ENCODE peak calls at places on chromosomes 1 and 21, in five cellular contexts. One of them, this sample, is unnamed.

GRCh38 chr1:244614879-244615278 is 38.0 kb upstream of the DESI2 start:
- DNase-seq in suprapubic skin: no peak
- DNase-seq in neural progenitor cell: peak; percentile 17
- DNase-seq in GM13977: no peak
- DNase-seq in AG04450: no peak
- DNase-seq in this sample: no peak

GRCh38 chr1:31995263-31995662 is 18.4 kb upstream of the KHDRBS1 start:
- DNase-seq in AG04450: no peak
- DNase-seq in neural progenitor cell: no peak
- DNase-seq in suprapubic skin: no peak
- DNase-seq in GM13977: no peak
- DNase-seq in this sample: no peak

GRCh38 chr1:183058835-183059234 is 35.6 kb downstream of the LAMC1 start:
- DNase-seq in AG04450: no peak
- DNase-seq in GM13977: no peak
- DNase-seq in suprapubic skin: no peak
- DNase-seq in neural progenitor cell: no peak
- DNase-seq in this sample: no peak

GRCh38 chr1:116485071-116485735 is 85.6 kb downstream of the CD58 start:
- DNase-seq in AG04450: peak; percentile 56
- DNase-seq in GM13977: peak; percentile 82
- DNase-seq in neural progenitor cell: peak; percentile 96
- DNase-seq in suprapubic skin: peak; percentile 91
- DNase-seq in this sample: peak; percentile 71

GRCh38 chr1:181391297-181391905 is 91.9 kb upstream of the CACNA1E start:
- DNase-seq in AG04450: no peak
- DNase-seq in GM13977: no peak
- DNase-seq in neural progenitor cell: peak; percentile 29
- DNase-seq in suprapubic skin: no peak
- DNase-seq in this sample: no peak

GRCh38 chr1:157156058-157156541 is 17.9 kb upstream of the ETV3 start:
- DNase-seq in neural progenitor cell: peak; percentile 91
- DNase-seq in suprapubic skin: peak; percentile 92
- DNase-seq in GM13977: peak; percentile 63
- DNase-seq in AG04450: no peak
- DNase-seq in this sample: peak; percentile 73

GRCh38 chr1:23483327-23484252 is at the start of gene ASAP3:
- DNase-seq in GM13977: peak; percentile 19
- DNase-seq in AG04450: no peak
- DNase-seq in neural progenitor cell: peak; percentile 54
- DNase-seq in suprapubic skin: peak; percentile 82
- DNase-seq in this sample: no peak

GRCh38 chr1:50548243-50548642 is 125.0 kb upstream of the DMRTA2 start:
- DNase-seq in AG04450: no peak
- DNase-seq in neural progenitor cell: no peak
- DNase-seq in suprapubic skin: no peak
- DNase-seq in GM13977: no peak
- DNase-seq in this sample: no peak

GRCh38 chr21:42525228-42525604 is 11.6 kb downstream of the SLC37A1 start:
- DNase-seq in neural progenitor cell: peak; percentile 54
- DNase-seq in AG04450: no peak
- DNase-seq in suprapubic skin: peak; percentile 74
- DNase-seq in GM13977: no peak
- DNase-seq in this sample: no peak

GRCh38 chr1:160544647-160545046 is 21.6 kb upstream of the SLAMF6 start:
- DNase-seq in GM13977: no peak
- DNase-seq in neural progenitor cell: peak; percentile 33
- DNase-seq in AG04450: no peak
- DNase-seq in suprapubic skin: no peak
- DNase-seq in this sample: no peak

GRCh38 chr1:193058529-193059281 is 455 bp downstream of the UCHL5 start:
- DNase-seq in AG04450: no peak
- DNase-seq in GM13977: peak; percentile 60
- DNase-seq in suprapubic skin: peak; percentile 81
- DNase-seq in neural progenitor cell: no peak
- DNase-seq in this sample: peak; percentile 41

GRCh38 chr1:28566931-28567330 is 14.0 kb downstream of the TRNAU1AP start:
- DNase-seq in GM13977: no peak
- DNase-seq in neural progenitor cell: no peak
- DNase-seq in AG04450: no peak
- DNase-seq in suprapubic skin: no peak
- DNase-seq in this sample: no peak

GRCh38 chr1:20616468-20617156 is 16.6 kb upstream of the PINK1 start:
- DNase-seq in neural progenitor cell: no peak
- DNase-seq in GM13977: peak; percentile 67
- DNase-seq in AG04450: no peak
- DNase-seq in suprapubic skin: no peak
- DNase-seq in this sample: no peak

GRCh38 chr1:93237021-93237420 is 56.5 kb downstream of the CCDC18 start:
- DNase-seq in GM13977: no peak
- DNase-seq in suprapubic skin: no peak
- DNase-seq in neural progenitor cell: no peak
- DNase-seq in AG04450: no peak
- DNase-seq in this sample: no peak

GRCh38 chr1:111515291-111516007 is 12.0 kb upstream of the ADORA3 start:
- DNase-seq in AG04450: no peak
- DNase-seq in GM13977: no peak
- DNase-seq in neural progenitor cell: no peak
- DNase-seq in suprapubic skin: no peak
- DNase-seq in this sample: peak; percentile 39

GRCh38 chr1:198493324-198493723 is 47.2 kb downstream of the ATP6V1G3 start:
- DNase-seq in AG04450: no peak
- DNase-seq in GM13977: no peak
- DNase-seq in neural progenitor cell: no peak
- DNase-seq in suprapubic skin: no peak
- DNase-seq in this sample: no peak

GRCh38 chr1:232319106-232319505 is 310.8 kb downstream of the SIPA1L2 start:
- DNase-seq in suprapubic skin: no peak
- DNase-seq in neural progenitor cell: no peak
- DNase-seq in AG04450: no peak
- DNase-seq in GM13977: no peak
- DNase-seq in this sample: no peak

GRCh38 chr21:42404534-42404933 is 832 bp downstream of the UBASH3A start:
- DNase-seq in GM13977: no peak
- DNase-seq in AG04450: no peak
- DNase-seq in suprapubic skin: no peak
- DNase-seq in neural progenitor cell: peak; percentile 31
- DNase-seq in this sample: no peak

GRCh38 chr1:199272690-199273089 is 633.9 kb downstream of the PTPRC start:
- DNase-seq in GM13977: peak; percentile 45
- DNase-seq in neural progenitor cell: no peak
- DNase-seq in suprapubic skin: no peak
- DNase-seq in AG04450: peak; percentile 84
- DNase-seq in this sample: no peak

GRCh38 chr1:30706528-30706927 is 16.9 kb downstream of the MATN1 start:
- DNase-seq in GM13977: no peak
- DNase-seq in suprapubic skin: no peak
- DNase-seq in neural progenitor cell: no peak
- DNase-seq in AG04450: no peak
- DNase-seq in this sample: no peak

GRCh38 chr1:195584870-195585624 is 1023.2 kb downstream of the KCNT2 start:
- DNase-seq in neural progenitor cell: no peak
- DNase-seq in GM13977: no peak
- DNase-seq in AG04450: no peak
- DNase-seq in suprapubic skin: no peak
- DNase-seq in this sample: no peak

GRCh38 chr1:195577748-195578147 is 1030.5 kb downstream of the KCNT2 start:
- DNase-seq in AG04450: no peak
- DNase-seq in neural progenitor cell: no peak
- DNase-seq in suprapubic skin: no peak
- DNase-seq in GM13977: no peak
- DNase-seq in this sample: no peak

DNA sequence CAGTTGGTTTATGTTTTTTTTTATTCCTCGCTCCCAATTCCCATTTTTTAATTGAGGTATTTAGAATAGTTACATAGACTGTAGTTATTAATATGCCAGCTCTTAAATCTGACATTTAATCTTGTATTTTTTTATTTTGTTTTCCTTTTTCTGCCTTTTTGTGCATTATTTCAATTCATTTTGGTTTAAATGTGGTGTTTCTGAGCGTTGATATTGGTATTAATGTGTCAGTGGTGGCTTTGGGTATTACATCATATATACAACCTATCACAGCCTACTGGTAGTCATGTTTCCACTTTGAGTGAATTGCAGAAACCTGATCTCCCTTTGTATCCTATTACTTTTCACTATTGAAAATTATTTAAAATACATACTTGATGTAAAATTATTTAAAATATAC is 1027.3 kb downstream of the KCNT2 start:
- DNase-seq in suprapubic skin: no peak
- DNase-seq in AG04450: no peak
- DNase-seq in GM13977: no peak
- DNase-seq in neural progenitor cell: no peak
- DNase-seq in this sample: no peak
- TF ChIP-seq CTCF in suprapubic skin: peak; percentile 5
- TF ChIP-seq CTCF in AG04450: peak; percentile 10
- TF ChIP-seq CTCF in GM13977: no peak
- TF ChIP-seq CTCF in neural progenitor cell: peak; percentile 27
- TF ChIP-seq CTCF in this sample: no peak

GRCh38 chr1:903305-903704 is 20.4 kb upstream of the SAMD11 start:
- DNase-seq in AG04450: no peak
- DNase-seq in neural progenitor cell: no peak
- DNase-seq in suprapubic skin: peak; percentile 58
- DNase-seq in GM13977: peak; percentile 5
- DNase-seq in this sample: no peak

GRCh38 chr1:899636-900317 is 23.9 kb upstream of the SAMD11 start:
- DNase-seq in AG04450: no peak
- DNase-seq in neural progenitor cell: no peak
- DNase-seq in suprapubic skin: peak; percentile 72
- DNase-seq in GM13977: no peak
- DNase-seq in this sample: no peak

GRCh38 chr1:902802-903201 is 20.9 kb upstream of the SAMD11 start:
- DNase-seq in GM13977: peak; percentile 3
- DNase-seq in neural progenitor cell: peak; percentile 1
- DNase-seq in AG04450: no peak
- DNase-seq in suprapubic skin: peak; percentile 62
- DNase-seq in this sample: no peak

GRCh38 chr1:902023-902422 is 21.7 kb upstream of the SAMD11 start:
- DNase-seq in AG04450: no peak
- DNase-seq in neural progenitor cell: no peak
- DNase-seq in suprapubic skin: peak; percentile 80
- DNase-seq in GM13977: peak; percentile 7
- DNase-seq in this sample: no peak

GRCh38 chr1:901108-901859 is 22.4 kb upstream of the SAMD11 start:
- DNase-seq in AG04450: no peak
- DNase-seq in GM13977: no peak
- DNase-seq in neural progenitor cell: peak; percentile 1
- DNase-seq in suprapubic skin: peak; percentile 54
- DNase-seq in this sample: no peak
- TF ChIP-seq CTCF in AG04450: no peak
- TF ChIP-seq CTCF in GM13977: no peak
- TF ChIP-seq CTCF in neural progenitor cell: no peak
- TF ChIP-seq CTCF in suprapubic skin: no peak
- TF ChIP-seq CTCF in this sample: no peak

GRCh38 chr1:154199563-154199879 is 6.6 kb downstream of the CFAP141 start:
- DNase-seq in neural progenitor cell: no peak
- DNase-seq in AG04450: no peak
- DNase-seq in GM13977: no peak
- DNase-seq in suprapubic skin: no peak
- DNase-seq in this sample: no peak
- TF ChIP-seq CTCF in neural progenitor cell: no peak
- TF ChIP-seq CTCF in AG04450: peak; percentile 25
- TF ChIP-seq CTCF in GM13977: no peak
- TF ChIP-seq CTCF in suprapubic skin: no peak
- TF ChIP-seq CTCF in this sample: no peak

GRCh38 chr1:26412180-26412840 is 1.7 kb downstream of the LIN28A start:
- DNase-seq in suprapubic skin: no peak
- DNase-seq in AG04450: no peak
- DNase-seq in GM13977: no peak
- DNase-seq in neural progenitor cell: peak; percentile 94
- DNase-seq in this sample: no peak

GRCh38 chr1:26418865-26419349 is 8.3 kb downstream of the LIN28A start:
- DNase-seq in neural progenitor cell: peak; percentile 97
- DNase-seq in AG04450: no peak
- DNase-seq in suprapubic skin: no peak
- DNase-seq in GM13977: no peak
- DNase-seq in this sample: no peak

GRCh38 chr1:26413031-26413430 is 2.4 kb downstream of the LIN28A start:
- DNase-seq in GM13977: no peak
- DNase-seq in neural progenitor cell: peak; percentile 50
- DNase-seq in suprapubic skin: no peak
- DNase-seq in AG04450: no peak
- DNase-seq in this sample: no peak

GRCh38 chr1:26419494-26419893 is 8.9 kb downstream of the LIN28A start:
- DNase-seq in neural progenitor cell: no peak
- DNase-seq in suprapubic skin: no peak
- DNase-seq in AG04450: no peak
- DNase-seq in GM13977: no peak
- DNase-seq in this sample: no peak

GRCh38 chr1:26417111-26417510 is 6.5 kb downstream of the LIN28A start:
- DNase-seq in suprapubic skin: peak; percentile 87
- DNase-seq in neural progenitor cell: peak; percentile 94
- DNase-seq in AG04450: peak; percentile 21
- DNase-seq in GM13977: peak; percentile 81
- DNase-seq in this sample: peak; percentile 67
- TF ChIP-seq CTCF in suprapubic skin: peak; percentile 87
- TF ChIP-seq CTCF in neural progenitor cell: peak; percentile 89
- TF ChIP-seq CTCF in AG04450: peak; percentile 92
- TF ChIP-seq CTCF in GM13977: peak; percentile 98
- TF ChIP-seq CTCF in this sample: peak; percentile 35

DNA sequence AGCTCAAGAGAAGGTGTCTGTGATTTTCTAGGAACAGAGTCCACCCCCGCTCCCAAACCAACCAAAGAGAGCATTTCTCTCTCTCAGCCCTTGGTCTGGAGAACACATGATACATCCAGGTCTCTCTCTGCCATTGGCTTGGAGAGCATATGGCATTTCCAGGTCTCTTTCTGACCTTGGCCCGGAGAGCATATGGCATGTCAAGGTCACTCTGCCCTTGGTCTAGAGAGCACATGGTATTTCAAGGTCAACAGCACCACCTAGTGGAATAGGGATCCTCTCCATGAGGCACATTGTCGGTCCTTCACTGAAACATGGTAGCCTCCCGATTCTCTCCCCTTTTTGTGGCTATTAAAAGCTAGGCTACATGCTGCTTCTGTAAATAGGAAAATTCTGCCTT is 437.7 kb upstream of the OLFM3 start:
- DNase-seq in AG04450: no peak
- DNase-seq in suprapubic skin: no peak
- DNase-seq in GM13977: peak; percentile 11
- DNase-seq in neural progenitor cell: peak; percentile 52
- DNase-seq in this sample: no peak
- TF ChIP-seq CTCF in AG04450: no peak
- TF ChIP-seq CTCF in suprapubic skin: no peak
- TF ChIP-seq CTCF in GM13977: peak; percentile 50
- TF ChIP-seq CTCF in neural progenitor cell: peak; percentile 56
- TF ChIP-seq CTCF in this sample: no peak

GRCh38 chr1:237736372-237737029 is 154.2 kb downstream of the ZP4 start:
- DNase-seq in AG04450: no peak
- DNase-seq in neural progenitor cell: peak; percentile 42
- DNase-seq in suprapubic skin: no peak
- DNase-seq in GM13977: no peak
- DNase-seq in this sample: no peak
- TF ChIP-seq CTCF in AG04450: peak; percentile 20
- TF ChIP-seq CTCF in neural progenitor cell: peak; percentile 55
- TF ChIP-seq CTCF in suprapubic skin: no peak
- TF ChIP-seq CTCF in GM13977: no peak
- TF ChIP-seq CTCF in this sample: no peak

This sample was measured in activated B cell treated with CpG ODN at 0.5 μM for 24 hours.